ENCODE peak calls at places on chromosomes 12 and 14, in five cellular contexts. V is tibial nerve, K is left cardiac atrium, I is iris pigment epithelial cell, N is posterior cingulate gyrus. P is an unnamed sample.

GRCh38 chr12:126369487-126370463 is 1304.5 kb downstream of the AACS start:
- DNase-seq in V (no peak), K (no peak), I (peak), N (no peak), P (no peak)

GRCh38 chr12:92898755-92899154 is 30.3 kb downstream of the EEA1 start:
- DNase-seq in V (no peak), K (no peak), I (peak), N (no peak), P (no peak)

GRCh38 chr14:29580763-29581162 is 346.9 kb downstream of the PRKD1 start:
- DNase-seq in V (no peak), K (no peak), I (no peak), N (no peak), P (no peak)

GRCh38 chr14:79356040-79356439 is 855.3 kb downstream of the DIO2 start:
- DNase-seq in V (no peak), K (no peak), I (peak), N (no peak), P (no peak)

GRCh38 chr14:100123618-100124017 is 35.8 kb downstream of the DEGS2 start:
- DNase-seq in V (no peak), K (no peak), I (no peak), N (no peak), P (no peak)

GRCh38 chr14:35016568-35016967 is 29.5 kb upstream of the FAM177A1 start:
- DNase-seq in V (no peak), K (no peak), I (no peak), N (no peak), P (no peak)

GRCh38 chr12:53048780-53049401 is 974 bp upstream of the TNS2 start:
- DNase-seq in V (peak), K (peak), I (peak), N (no peak), P (no peak)

GRCh38 chr12:53995311-53996187 is 4.4 kb upstream of the HOXC9 start:
- DNase-seq in V (no peak), K (no peak), I (peak), N (no peak), P (no peak)

GRCh38 chr12:75208851-75209781 is 523 bp downstream of the KCNC2 start:
- DNase-seq in V (no peak), K (no peak), I (peak), N (peak), P (no peak)

GRCh38 chr12:21607701-21608100 is 3.1 kb upstream of the GYS2 start:
- DNase-seq in V (no peak), K (no peak), I (peak), N (no peak), P (no peak)

GRCh38 chr12:110234197-110235154 is 46.6 kb upstream of the ATP2A2 start:
- DNase-seq in V (no peak), K (no peak), I (peak), N (no peak), P (no peak)

GRCh38 chr12:50241178-50241577 is 42.1 kb downstream of the LIMA1 start:
- DNase-seq in V (no peak), K (no peak), I (peak), N (no peak), P (no peak)

GRCh38 chr14:104591031-104591430 is 11.5 kb downstream of the C14orf180 start:
- DNase-seq in V (no peak), K (no peak), I (no peak), N (no peak), P (no peak)

GRCh38 chr12:62640910-62641448 is 174.4 kb downstream of the MON2 start:
- DNase-seq in V (no peak), K (no peak), I (peak), N (no peak), P (no peak)

GRCh38 chr12:70252832-70253231 is 9.6 kb downstream of the CNOT2 start:
- DNase-seq in V (no peak), K (no peak), I (peak), N (no peak), P (no peak)

GRCh38 chr14:94136575-94137331 is 7.3 kb upstream of the IFI27L2 start:
- DNase-seq in V (peak), K (peak), I (peak), N (peak), P (peak)

GRCh38 chr12:50642035-50642451 is 121.9 kb upstream of the ATF1 start:
- DNase-seq in V (no peak), K (no peak), I (peak), N (no peak), P (no peak)